ENCODE peak calls at places on chromosome 22, in nine cellular contexts. I is T47D; W is activated T-cell treated with anti-CD3 and anti-CD28 coated beads, Interleukin-2, amount 50 U/mL, for 48 hours; S is uterus; H is C1 segment of cervical spinal cord; R is IMR-90; Z is right lobe of liver; V is Calu3; X is T follicular helper cell. F is an unnamed sample.

GRCh38 chr22:47282366-47282765 is 519.9 kb downstream of the TBC1D22A start:
- DNase-seq in I (no peak), W (no peak), S (no peak), H (no peak), R (no peak), Z (peak), V (no peak), X (no peak), F (no peak)

GRCh38 chr22:19959043-19959586 is 17.5 kb upstream of the TXNRD2 start:
- DNase-seq in I (peak), W (no peak), S (peak), H (no peak), R (peak), Z (peak), V (peak), X (no peak), F (peak)

GRCh38 chr22:19393704-19394103 is 37.8 kb downstream of the HIRA start:
- DNase-seq in I (no peak), W (no peak), S (no peak), H (no peak), R (no peak), Z (no peak), V (no peak), X (no peak), F (no peak)

GRCh38 chr22:26906464-26906863 is 249.1 kb downstream of the MIAT start:
- DNase-seq in I (no peak), W (no peak), S (no peak), H (no peak), R (no peak), Z (no peak), V (no peak), X (no peak), F (no peak)

GRCh38 chr22:39013923-39014722 is at the start of gene APOBEC3C:
- DNase-seq in I (no peak), W (peak), S (peak), H (peak), R (peak), Z (peak), V (peak), X (peak), F (peak)

GRCh38 chr22:50599816-50600454 is 658 bp upstream of the MAPK8IP2 start:
- DNase-seq in I (peak), W (peak), S (no peak), H (peak), R (no peak), Z (no peak), V (peak), X (peak), F (peak)

GRCh38 chr22:35409783-35410662 is 10.1 kb downstream of the MCM5 start:
- DNase-seq in I (no peak), W (no peak), S (no peak), H (peak), R (no peak), Z (peak), V (no peak), X (no peak), F (no peak)

GRCh38 chr22:49292909-49293308 is 534.8 kb downstream of the BRD1 start:
- DNase-seq in I (no peak), W (no peak), S (no peak), H (no peak), R (no peak), Z (no peak), V (no peak), X (no peak), F (no peak)

GRCh38 chr22:19960491-19961200 is 19.0 kb upstream of the TXNRD2 start:
- DNase-seq in I (no peak), W (no peak), S (no peak), H (no peak), R (no peak), Z (peak), V (no peak), X (no peak), F (no peak)

GRCh38 chr22:25420925-25421904 is 143.3 kb upstream of the GRK3 start:
- DNase-seq in I (peak), W (no peak), S (no peak), H (no peak), R (no peak), Z (no peak), V (no peak), X (no peak), F (no peak)

GRCh38 chr22:38871360-38872171 is 450 bp downstream of the CBX6 start:
- DNase-seq in I (no peak), W (peak), S (no peak), H (peak), R (no peak), Z (peak), V (no peak), X (no peak), F (peak)

GRCh38 chr22:30309981-30310672 is 16.6 kb downstream of the TBC1D10A start:
- DNase-seq in I (peak), W (no peak), S (peak), H (no peak), R (peak), Z (no peak), V (no peak), X (no peak), F (peak)

GRCh38 chr22:43202326-43202725 is 15.4 kb upstream of the TTLL12 start:
- DNase-seq in I (no peak), W (no peak), S (no peak), H (no peak), R (no peak), Z (no peak), V (no peak), X (no peak), F (peak)

GRCh38 chr22:48921411-48921903 is 906.2 kb downstream of the BRD1 start:
- DNase-seq in I (no peak), W (peak), S (no peak), H (peak), R (no peak), Z (no peak), V (no peak), X (no peak), F (no peak)

GRCh38 chr22:44128961-44129613 is 51.6 kb upstream of the PARVG start:
- DNase-seq in I (no peak), W (no peak), S (no peak), H (no peak), R (no peak), Z (no peak), V (no peak), X (no peak), F (peak)

GRCh38 chr22:42270178-42270511 is 308 bp downstream of the TCF20 start:
- DNase-seq in I (peak), W (peak), S (no peak), H (peak), R (no peak), Z (no peak), V (peak), X (no peak), F (no peak)

GRCh38 chr22:11253000-11253511 is 4274.9 kb upstream of the OR11H1 start:
- DNase-seq in I (no peak), W (no peak), S (no peak), H (no peak), R (no peak), Z (peak), V (no peak), X (no peak), F (peak)

GRCh38 chr22:48753752-48754517 is 1073.7 kb downstream of the BRD1 start:
- DNase-seq in I (no peak), W (no peak), S (no peak), H (no peak), R (no peak), Z (no peak), V (no peak), X (no peak), F (peak)

GRCh38 chr22:44567846-44568493 is 69.9 kb upstream of the RTL6 start:
- DNase-seq in I (peak), W (peak), S (no peak), H (no peak), R (peak), Z (no peak), V (peak), X (peak), F (peak)

GRCh38 chr22:50700387-50701075 is 27.9 kb downstream of the SHANK3 start:
- DNase-seq in I (no peak), W (no peak), S (no peak), H (no peak), R (no peak), Z (peak), V (no peak), X (no peak), F (peak)

GRCh38 chr22:45284705-45285305 is at the start of gene UPK3A:
- DNase-seq in I (peak), W (peak), S (no peak), H (peak), R (no peak), Z (peak), V (peak), X (peak), F (peak)

GRCh38 chr22:49571326-49571725 is 256.3 kb downstream of the BRD1 start:
- DNase-seq in I (no peak), W (no peak), S (no peak), H (no peak), R (no peak), Z (no peak), V (no peak), X (no peak), F (peak)

GRCh38 chr22:49619301-49619700 is 208.4 kb downstream of the BRD1 start:
- DNase-seq in I (no peak), W (no peak), S (no peak), H (no peak), R (no peak), Z (peak), V (no peak), X (no peak), F (peak)

GRCh38 chr22:26848244-26848920 is 191.0 kb downstream of the MIAT start:
- DNase-seq in I (no peak), W (no peak), S (no peak), H (no peak), R (no peak), Z (no peak), V (peak), X (no peak), F (peak)

GRCh38 chr22:17098379-17098819 is 13.6 kb downstream of the IL17RA start:
- DNase-seq in I (no peak), W (peak), S (no peak), H (no peak), R (no peak), Z (no peak), V (no peak), X (no peak), F (no peak)

GRCh38 chr22:41915035-41915782 is at the start of gene SHISA8:
- DNase-seq in I (peak), W (peak), S (no peak), H (no peak), R (peak), Z (no peak), V (peak), X (peak), F (peak)

GRCh38 chr22:25933158-25933788 is 191.3 kb downstream of the MYO18B start:
- DNase-seq in I (no peak), W (no peak), S (no peak), H (no peak), R (no peak), Z (no peak), V (no peak), X (no peak), F (no peak)

GRCh38 chr22:20956258-20957117 is 10.6 kb upstream of the AIFM3 start:
- DNase-seq in I (peak), W (no peak), S (no peak), H (no peak), R (peak), Z (no peak), V (peak), X (no peak), F (no peak)

GRCh38 chr22:31173386-31174145 is 13.6 kb downstream of the RNF185 start:
- DNase-seq in I (no peak), W (peak), S (no peak), H (no peak), R (peak), Z (no peak), V (no peak), X (no peak), F (no peak)

GRCh38 chr22:19886605-19887250 is 32.1 kb upstream of the GNB1L start:
- DNase-seq in I (no peak), W (no peak), S (peak), H (no peak), R (peak), Z (peak), V (no peak), X (peak), F (peak)

GRCh38 chr22:37126383-37126782 is 16.9 kb upstream of the TMPRSS6 start:
- DNase-seq in I (peak), W (no peak), S (no peak), H (no peak), R (no peak), Z (peak), V (no peak), X (no peak), F (no peak)

GRCh38 chr22:40345271-40345670 is 1.0 kb upstream of the ADSL start:
- DNase-seq in I (peak), W (peak), S (no peak), H (no peak), R (peak), Z (no peak), V (peak), X (peak), F (no peak)

GRCh38 chr22:31130873-31131272 is 8.1 kb downstream of the INPP5J start:
- DNase-seq in I (peak), W (no peak), S (no peak), H (no peak), R (no peak), Z (no peak), V (no peak), X (no peak), F (no peak)

GRCh38 chr22:22408731-22409696 is 99.5 kb downstream of the ZNF280B start:
- DNase-seq in I (peak), W (peak), S (no peak), H (peak), R (peak), Z (no peak), V (peak), X (no peak), F (no peak)

GRCh38 chr22:38631724-38632123 is 24.5 kb downstream of the FAM227A start:
- DNase-seq in I (no peak), W (no peak), S (no peak), H (no peak), R (no peak), Z (no peak), V (no peak), X (no peak), F (no peak)

GRCh38 chr22:25875461-25875860 is 133.5 kb downstream of the MYO18B start:
- DNase-seq in I (no peak), W (no peak), S (no peak), H (no peak), R (no peak), Z (no peak), V (no peak), X (no peak), F (no peak)

GRCh38 chr22:36350751-36351594 is 36.8 kb downstream of the MYH9 start:
- DNase-seq in I (no peak), W (no peak), S (no peak), H (peak), R (peak), Z (peak), V (no peak), X (no peak), F (no peak)

GRCh38 chr22:20919718-20920117 is 2.5 kb downstream of the CRKL start:
- DNase-seq in I (no peak), W (no peak), S (no peak), H (no peak), R (no peak), Z (no peak), V (no peak), X (no peak), F (no peak)

GRCh38 chr22:44710474-44711235 is 8.7 kb downstream of the PRR5 start:
- DNase-seq in I (no peak), W (peak), S (no peak), H (no peak), R (no peak), Z (no peak), V (no peak), X (no peak), F (no peak)

F was measured in aorta.